ENCODE peak calls at places on chromosomes 13 and 19, in six cellular contexts. One of them, this sample, is unnamed.

GRCh38 chr13:30465541-30466357 is at the start of gene HMGB1:
- DNase-seq in prostate gland: peak; percentile 99
- DNase-seq in GM23338: peak; percentile 99
- DNase-seq in upper lobe of left lung: peak; percentile 95
- DNase-seq in breast epithelium: peak; percentile 99
- DNase-seq in stomach: peak; percentile 99
- DNase-seq in this sample: peak; percentile 100

GRCh38 chr13:51934461-51935087 is 72.8 kb downstream of the CCDC70 start:
- DNase-seq in stomach: no peak
- DNase-seq in breast epithelium: no peak
- DNase-seq in prostate gland: no peak
- DNase-seq in GM23338: no peak
- DNase-seq in upper lobe of left lung: peak; percentile 68
- DNase-seq in this sample: no peak

GRCh38 chr19:19155495-19156219 is 14.4 kb downstream of the MEF2B start:
- DNase-seq in breast epithelium: no peak
- DNase-seq in prostate gland: no peak
- DNase-seq in upper lobe of left lung: no peak
- DNase-seq in GM23338: no peak
- DNase-seq in stomach: peak; percentile 38
- DNase-seq in this sample: no peak

GRCh38 chr13:76644906-76645305 is 241.3 kb downstream of the KCTD12 start:
- DNase-seq in GM23338: no peak
- DNase-seq in upper lobe of left lung: no peak
- DNase-seq in stomach: no peak
- DNase-seq in breast epithelium: no peak
- DNase-seq in prostate gland: no peak
- DNase-seq in this sample: no peak

GRCh38 chr19:9936151-9937000 is at the start of gene OLFM2:
- DNase-seq in breast epithelium: no peak
- DNase-seq in prostate gland: no peak
- DNase-seq in upper lobe of left lung: peak; percentile 89
- DNase-seq in stomach: no peak
- DNase-seq in GM23338: peak; percentile 90
- DNase-seq in this sample: no peak

GRCh38 chr19:17648097-17648660 is 40.0 kb downstream of the UNC13A start:
- DNase-seq in upper lobe of left lung: peak; percentile 63
- DNase-seq in GM23338: peak; percentile 55
- DNase-seq in prostate gland: no peak
- DNase-seq in stomach: no peak
- DNase-seq in breast epithelium: no peak
- DNase-seq in this sample: no peak

GRCh38 chr13:26254583-26255102 is 714 bp downstream of the CDK8 start:
- DNase-seq in breast epithelium: peak; percentile 20
- DNase-seq in stomach: peak; percentile 73
- DNase-seq in GM23338: peak; percentile 73
- DNase-seq in upper lobe of left lung: peak; percentile 92
- DNase-seq in prostate gland: peak; percentile 62
- DNase-seq in this sample: no peak

GRCh38 chr19:55197531-55197930 is 11.8 kb downstream of the PTPRH start:
- DNase-seq in prostate gland: no peak
- DNase-seq in breast epithelium: no peak
- DNase-seq in GM23338: peak; percentile 67
- DNase-seq in stomach: no peak
- DNase-seq in upper lobe of left lung: no peak
- DNase-seq in this sample: no peak

GRCh38 chr13:54383604-54384003 is 1355.0 kb downstream of the OLFM4 start:
- DNase-seq in stomach: no peak
- DNase-seq in GM23338: peak; percentile 30
- DNase-seq in breast epithelium: no peak
- DNase-seq in upper lobe of left lung: no peak
- DNase-seq in prostate gland: no peak
- DNase-seq in this sample: no peak

GRCh38 chr19:11813801-11814706 is at the start of gene ZNF440:
- DNase-seq in prostate gland: peak; percentile 98
- DNase-seq in GM23338: peak; percentile 98
- DNase-seq in breast epithelium: peak; percentile 96
- DNase-seq in upper lobe of left lung: peak; percentile 99
- DNase-seq in stomach: peak; percentile 98
- DNase-seq in this sample: peak; percentile 98

GRCh38 chr13:27954406-27954851 is 14.7 kb downstream of the CDX2 start:
- DNase-seq in stomach: peak; percentile 49
- DNase-seq in breast epithelium: no peak
- DNase-seq in GM23338: peak; percentile 75
- DNase-seq in upper lobe of left lung: peak; percentile 88
- DNase-seq in prostate gland: no peak
- DNase-seq in this sample: peak; percentile 87

GRCh38 chr13:49319555-49320350 is 72.0 kb downstream of the CDADC1 start:
- DNase-seq in GM23338: no peak
- DNase-seq in upper lobe of left lung: no peak
- DNase-seq in breast epithelium: no peak
- DNase-seq in stomach: no peak
- DNase-seq in prostate gland: no peak
- DNase-seq in this sample: no peak

GRCh38 chr19:8423821-8424223 is 10.7 kb downstream of the MARCHF2 start:
- DNase-seq in GM23338: peak; percentile 48
- DNase-seq in stomach: peak; percentile 89
- DNase-seq in prostate gland: peak; percentile 57
- DNase-seq in upper lobe of left lung: peak; percentile 65
- DNase-seq in breast epithelium: peak; percentile 90
- DNase-seq in this sample: peak; percentile 98

GRCh38 chr13:40478775-40479174 is 187.7 kb downstream of the FOXO1 start:
- DNase-seq in breast epithelium: no peak
- DNase-seq in stomach: no peak
- DNase-seq in upper lobe of left lung: no peak
- DNase-seq in prostate gland: no peak
- DNase-seq in GM23338: no peak
- DNase-seq in this sample: no peak

GRCh38 chr13:40477623-40478608 is 188.5 kb downstream of the FOXO1 start:
- DNase-seq in breast epithelium: no peak
- DNase-seq in GM23338: no peak
- DNase-seq in stomach: no peak
- DNase-seq in prostate gland: no peak
- DNase-seq in upper lobe of left lung: no peak
- DNase-seq in this sample: no peak

GRCh38 chr13:40480915-40481525 is 185.4 kb downstream of the FOXO1 start:
- DNase-seq in GM23338: no peak
- DNase-seq in prostate gland: no peak
- DNase-seq in stomach: no peak
- DNase-seq in breast epithelium: no peak
- DNase-seq in upper lobe of left lung: no peak
- DNase-seq in this sample: no peak

GRCh38 chr13:40480012-40480914 is 186.2 kb downstream of the FOXO1 start:
- DNase-seq in upper lobe of left lung: no peak
- DNase-seq in GM23338: no peak
- DNase-seq in stomach: no peak
- DNase-seq in breast epithelium: no peak
- DNase-seq in prostate gland: no peak
- DNase-seq in this sample: no peak

DNA sequence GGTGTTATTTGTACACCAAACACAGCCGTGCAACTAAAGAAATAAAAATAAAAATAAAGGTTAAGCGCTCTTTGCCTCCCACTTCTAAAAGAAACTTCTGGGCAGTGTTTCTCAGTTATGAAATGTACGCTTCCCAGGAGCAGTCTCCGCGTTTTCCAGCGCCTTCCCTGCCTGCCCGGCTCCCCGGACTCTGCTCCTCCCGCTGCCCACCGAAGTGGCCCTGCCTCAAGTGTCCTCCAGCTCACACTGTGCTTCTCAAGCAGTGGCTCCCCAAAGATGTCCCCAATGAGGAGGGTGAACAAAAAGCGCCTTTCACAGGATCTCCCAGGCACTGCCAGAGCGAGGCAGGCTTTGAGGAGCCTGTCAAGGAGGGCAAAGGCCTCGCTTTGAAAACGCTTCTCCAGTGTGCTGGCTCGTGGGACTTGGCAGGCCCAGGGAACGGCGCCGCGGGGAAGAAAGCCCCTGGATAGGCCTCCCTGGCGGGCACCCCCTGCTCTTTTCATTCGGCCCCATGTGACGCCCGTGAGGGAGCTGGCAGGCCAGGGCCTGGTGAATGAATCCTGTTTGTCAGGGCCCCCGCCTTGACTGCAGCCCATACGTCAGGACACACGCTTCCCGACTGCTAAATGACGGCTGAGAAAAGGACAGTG is 187.1 kb downstream of the FOXO1 start:
- DNase-seq in GM23338: no peak
- DNase-seq in prostate gland: no peak
- DNase-seq in upper lobe of left lung: peak; percentile 77
- DNase-seq in breast epithelium: no peak
- DNase-seq in stomach: no peak
- DNase-seq in this sample: no peak
- H3K27ac ChIP-seq in GM23338: no peak overlapping the region
- H3K27ac ChIP-seq in prostate gland: no peak overlapping the region
- H3K27ac ChIP-seq in upper lobe of left lung: no peak overlapping the region
- H3K27ac ChIP-seq in breast epithelium: peak overlapping the region; percentile 48
- H3K27ac ChIP-seq in stomach: no peak overlapping the region
- H3K27ac ChIP-seq in this sample: peak overlapping the region; percentile 23

DNA sequence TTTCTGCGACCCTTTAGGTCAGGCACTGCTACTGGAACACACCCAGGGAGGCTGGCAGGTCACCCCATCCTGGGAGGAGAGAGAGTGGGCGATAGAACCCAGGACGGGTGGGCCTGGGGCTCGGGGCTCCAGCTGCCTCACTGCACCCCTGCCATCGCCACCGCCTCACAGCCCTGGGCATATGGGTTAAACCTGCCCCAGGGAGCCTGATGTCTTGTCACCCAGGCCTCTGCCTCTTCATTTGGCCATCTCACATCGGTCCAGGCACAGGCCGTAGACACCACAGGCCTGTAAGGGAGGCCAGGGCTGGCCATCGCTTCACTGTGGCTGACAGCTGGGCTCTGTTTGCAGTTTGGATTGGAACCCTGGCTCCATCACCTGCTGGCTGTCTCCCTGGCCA is 10.2 kb downstream of the PRPF31 start:
- DNase-seq in GM23338: no peak
- DNase-seq in stomach: no peak
- DNase-seq in breast epithelium: no peak
- DNase-seq in prostate gland: no peak
- DNase-seq in upper lobe of left lung: no peak
- DNase-seq in this sample: no peak
- H3K36me3 ChIP-seq in GM23338: peaks cover 7% of the 10 kb centered on the region
- H3K36me3 ChIP-seq in stomach: peaks cover 98% of the 10 kb centered on the region
- H3K36me3 ChIP-seq in breast epithelium: peaks cover 29% of the 10 kb centered on the region
- H3K36me3 ChIP-seq in prostate gland: peaks cover 28% of the 10 kb centered on the region
- H3K36me3 ChIP-seq in upper lobe of left lung: peaks cover 91% of the 10 kb centered on the region
- H3K36me3 ChIP-seq in this sample: peaks cover 83% of the 10 kb centered on the region

GRCh38 chr19:46254776-46255175 is 25.2 kb downstream of the IGFL1 start:
- DNase-seq in prostate gland: no peak
- DNase-seq in GM23338: no peak
- DNase-seq in upper lobe of left lung: no peak
- DNase-seq in breast epithelium: no peak
- DNase-seq in stomach: no peak
- DNase-seq in this sample: no peak

GRCh38 chr19:46251415-46251814 is 21.9 kb downstream of the IGFL1 start:
- DNase-seq in GM23338: no peak
- DNase-seq in prostate gland: no peak
- DNase-seq in breast epithelium: no peak
- DNase-seq in stomach: no peak
- DNase-seq in upper lobe of left lung: no peak
- DNase-seq in this sample: no peak

DNA sequence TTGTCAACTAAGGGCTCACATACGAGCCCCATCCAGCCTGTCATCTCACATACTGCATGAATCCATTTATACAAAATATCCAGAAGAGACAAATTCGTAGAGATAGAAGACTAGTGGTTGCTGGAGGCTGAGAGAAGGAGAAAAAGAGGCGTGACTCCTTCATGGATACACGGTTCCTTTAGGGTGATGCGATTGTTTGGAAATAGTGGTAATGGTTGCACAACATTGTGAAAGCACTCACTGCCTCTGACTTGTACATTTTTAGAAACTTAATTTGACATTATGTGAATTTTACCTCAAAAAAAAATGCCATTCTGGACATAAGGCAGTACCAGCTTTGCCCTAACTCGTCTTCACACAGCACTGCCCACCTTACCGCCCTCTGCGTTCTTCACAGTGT is 27.3 kb downstream of the IGFL1 start:
- DNase-seq in GM23338: no peak
- DNase-seq in prostate gland: no peak
- DNase-seq in stomach: no peak
- DNase-seq in breast epithelium: no peak
- DNase-seq in upper lobe of left lung: no peak
- DNase-seq in this sample: no peak
- TF ChIP-seq POLR2AphosphoS5 in GM23338: no peak
- TF ChIP-seq POLR2AphosphoS5 in prostate gland: no peak
- TF ChIP-seq POLR2AphosphoS5 in stomach: no peak
- TF ChIP-seq POLR2AphosphoS5 in breast epithelium: no peak
- TF ChIP-seq POLR2AphosphoS5 in upper lobe of left lung: no peak
- TF ChIP-seq POLR2AphosphoS5 in this sample: no peak

GRCh38 chr19:30034321-30034720 is 92.3 kb downstream of the URI1 start:
- DNase-seq in breast epithelium: no peak
- DNase-seq in prostate gland: no peak
- DNase-seq in upper lobe of left lung: no peak
- DNase-seq in stomach: no peak
- DNase-seq in GM23338: no peak
- DNase-seq in this sample: no peak

GRCh38 chr19:30026933-30027332 is 84.9 kb downstream of the URI1 start:
- DNase-seq in prostate gland: no peak
- DNase-seq in upper lobe of left lung: no peak
- DNase-seq in GM23338: no peak
- DNase-seq in breast epithelium: no peak
- DNase-seq in stomach: no peak
- DNase-seq in this sample: no peak

GRCh38 chr19:30028118-30028991 is 86.3 kb downstream of the URI1 start:
- DNase-seq in upper lobe of left lung: no peak
- DNase-seq in GM23338: no peak
- DNase-seq in prostate gland: peak; percentile 20
- DNase-seq in breast epithelium: no peak
- DNase-seq in stomach: no peak
- DNase-seq in this sample: no peak

GRCh38 chr19:30028992-30029343 is 86.9 kb downstream of the URI1 start:
- DNase-seq in stomach: no peak
- DNase-seq in GM23338: no peak
- DNase-seq in prostate gland: no peak
- DNase-seq in upper lobe of left lung: no peak
- DNase-seq in breast epithelium: no peak
- DNase-seq in this sample: no peak

DNA sequence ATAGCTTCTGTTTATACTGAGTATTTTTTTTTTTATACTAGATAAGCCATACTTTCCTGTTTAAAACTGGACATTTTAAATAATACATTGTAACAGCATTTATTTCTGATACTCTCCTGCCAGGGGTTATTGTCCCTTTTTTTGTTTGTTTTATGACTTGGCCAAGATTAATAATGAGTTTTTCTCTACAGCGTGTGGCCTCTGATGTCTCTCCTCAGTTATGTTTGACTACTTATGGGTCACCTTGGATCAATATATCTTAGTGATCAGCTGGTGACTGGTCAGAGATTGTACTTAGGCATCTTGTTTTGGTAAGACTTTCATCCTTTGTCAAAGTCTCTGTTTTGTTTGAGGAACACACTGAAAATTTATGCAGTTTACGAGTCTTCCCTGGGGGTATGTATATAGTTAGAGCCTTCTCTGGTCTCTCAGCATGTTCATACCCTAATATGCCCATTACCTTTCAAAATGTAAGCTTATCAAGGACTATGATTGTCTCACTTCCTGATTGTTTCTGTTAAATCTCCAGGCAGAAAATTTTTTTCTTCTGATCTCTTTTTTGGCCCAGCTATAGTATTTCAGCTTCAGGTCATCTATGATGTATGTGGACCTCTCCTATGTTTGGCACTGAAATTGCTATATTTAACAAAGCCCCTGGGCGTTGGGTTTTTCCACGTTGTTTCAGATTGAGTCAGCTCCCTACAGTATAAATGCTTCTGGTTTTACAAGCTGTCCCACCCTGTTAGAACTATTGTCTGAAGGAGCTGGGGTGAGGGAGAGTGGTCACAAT is 87.9 kb downstream of the URI1 start:
- DNase-seq in upper lobe of left lung: no peak
- DNase-seq in prostate gland: no peak
- DNase-seq in stomach: no peak
- DNase-seq in breast epithelium: no peak
- DNase-seq in GM23338: no peak
- DNase-seq in this sample: no peak
- H3K27ac ChIP-seq in upper lobe of left lung: no peak overlapping the region
- H3K27ac ChIP-seq in prostate gland: no peak overlapping the region
- H3K27ac ChIP-seq in stomach: no peak overlapping the region
- H3K27ac ChIP-seq in breast epithelium: no peak overlapping the region
- H3K27ac ChIP-seq in GM23338: no peak overlapping the region
- H3K27ac ChIP-seq in this sample: no peak overlapping the region

This sample was measured in esophagus muscularis mucosa.